ENCODE peak calls at places on chromosomes 7 and 10, in ten cellular contexts. One of them, this sample, is unnamed.
A peak's percentile ranks its signal among the peaks of the same experiment; 100 is the strongest.

GRCh38 chr7:977326-978048 is 2.1 kb upstream of the COX19 start:
- DNase-seq in sigmoid colon: no peak
- DNase-seq in adrenal gland: peak; percentile 94
- DNase-seq in IMR-90: peak; percentile 46
- DNase-seq in dorsolateral prefrontal cortex: peak; percentile 60
- DNase-seq in colonic mucosa: peak; percentile 81
- DNase-seq in AG09309: no peak
- DNase-seq in endothelial cell: no peak
- DNase-seq in foreskin fibroblast: no peak
- DNase-seq in esophagus muscularis mucosa: no peak
- DNase-seq in this sample: no peak

GRCh38 chr10:90007226-90007625 is 305.8 kb downstream of the KIF20B start:
- DNase-seq in sigmoid colon: no peak
- DNase-seq in adrenal gland: no peak
- DNase-seq in AG09309: no peak
- DNase-seq in colonic mucosa: no peak
- DNase-seq in dorsolateral prefrontal cortex: no peak
- DNase-seq in foreskin fibroblast: no peak
- DNase-seq in esophagus muscularis mucosa: no peak
- DNase-seq in endothelial cell: no peak
- DNase-seq in IMR-90: no peak
- DNase-seq in this sample: no peak

GRCh38 chr7:738723-739454 is 11.8 kb upstream of the PRKAR1B start:
- DNase-seq in colonic mucosa: no peak
- DNase-seq in endothelial cell: no peak
- DNase-seq in AG09309: no peak
- DNase-seq in foreskin fibroblast: no peak
- DNase-seq in sigmoid colon: peak; percentile 39
- DNase-seq in dorsolateral prefrontal cortex: no peak
- DNase-seq in esophagus muscularis mucosa: no peak
- DNase-seq in adrenal gland: no peak
- DNase-seq in IMR-90: no peak
- DNase-seq in this sample: no peak

GRCh38 chr10:119640384-119640783 is 10.8 kb upstream of the BAG3 start:
- DNase-seq in endothelial cell: no peak
- DNase-seq in foreskin fibroblast: no peak
- DNase-seq in sigmoid colon: no peak
- DNase-seq in colonic mucosa: no peak
- DNase-seq in AG09309: no peak
- DNase-seq in dorsolateral prefrontal cortex: no peak
- DNase-seq in IMR-90: no peak
- DNase-seq in adrenal gland: no peak
- DNase-seq in esophagus muscularis mucosa: no peak
- DNase-seq in this sample: no peak

GRCh38 chr10:124419635-124420034 is 912 bp upstream of the OAT start:
- DNase-seq in dorsolateral prefrontal cortex: no peak
- DNase-seq in foreskin fibroblast: no peak
- DNase-seq in endothelial cell: no peak
- DNase-seq in sigmoid colon: no peak
- DNase-seq in adrenal gland: peak; percentile 52
- DNase-seq in colonic mucosa: no peak
- DNase-seq in IMR-90: no peak
- DNase-seq in AG09309: no peak
- DNase-seq in esophagus muscularis mucosa: no peak
- DNase-seq in this sample: no peak

GRCh38 chr7:101093907-101094306 is 8.6 kb downstream of the TRIM56 start:
- DNase-seq in esophagus muscularis mucosa: no peak
- DNase-seq in colonic mucosa: no peak
- DNase-seq in endothelial cell: no peak
- DNase-seq in IMR-90: peak; percentile 87
- DNase-seq in AG09309: peak; percentile 62
- DNase-seq in adrenal gland: no peak
- DNase-seq in dorsolateral prefrontal cortex: no peak
- DNase-seq in foreskin fibroblast: peak; percentile 69
- DNase-seq in sigmoid colon: no peak
- DNase-seq in this sample: no peak

GRCh38 chr10:86757110-86757790 is 831 bp downstream of the BMPR1A start:
- DNase-seq in sigmoid colon: peak; percentile 82
- DNase-seq in AG09309: no peak
- DNase-seq in IMR-90: peak; percentile 65
- DNase-seq in colonic mucosa: peak; percentile 49
- DNase-seq in endothelial cell: peak; percentile 18
- DNase-seq in esophagus muscularis mucosa: no peak
- DNase-seq in dorsolateral prefrontal cortex: no peak
- DNase-seq in adrenal gland: peak; percentile 63
- DNase-seq in foreskin fibroblast: peak; percentile 21
- DNase-seq in this sample: peak; percentile 85

GRCh38 chr7:98357751-98358161 is 43.1 kb downstream of the BAIAP2L1 start:
- DNase-seq in sigmoid colon: no peak
- DNase-seq in AG09309: no peak
- DNase-seq in foreskin fibroblast: peak; percentile 46
- DNase-seq in endothelial cell: no peak
- DNase-seq in esophagus muscularis mucosa: no peak
- DNase-seq in colonic mucosa: no peak
- DNase-seq in dorsolateral prefrontal cortex: no peak
- DNase-seq in IMR-90: peak; percentile 24
- DNase-seq in adrenal gland: peak; percentile 90
- DNase-seq in this sample: no peak

GRCh38 chr7:112080974-112081373 is 125.2 kb downstream of the DOCK4 start:
- DNase-seq in colonic mucosa: no peak
- DNase-seq in sigmoid colon: no peak
- DNase-seq in adrenal gland: peak; percentile 62
- DNase-seq in AG09309: no peak
- DNase-seq in IMR-90: peak; percentile 34
- DNase-seq in esophagus muscularis mucosa: no peak
- DNase-seq in foreskin fibroblast: no peak
- DNase-seq in endothelial cell: peak; percentile 19
- DNase-seq in dorsolateral prefrontal cortex: peak; percentile 16
- DNase-seq in this sample: no peak

GRCh38 chr10:35387768-35388167 is 51.5 kb downstream of the CCNY start:
- DNase-seq in adrenal gland: no peak
- DNase-seq in esophagus muscularis mucosa: no peak
- DNase-seq in foreskin fibroblast: peak; percentile 33
- DNase-seq in AG09309: no peak
- DNase-seq in colonic mucosa: no peak
- DNase-seq in IMR-90: peak; percentile 85
- DNase-seq in endothelial cell: no peak
- DNase-seq in sigmoid colon: no peak
- DNase-seq in dorsolateral prefrontal cortex: no peak
- DNase-seq in this sample: no peak

GRCh38 chr7:247636-248035 is 42.3 kb upstream of the FOXL3 start:
- DNase-seq in sigmoid colon: no peak
- DNase-seq in IMR-90: no peak
- DNase-seq in esophagus muscularis mucosa: no peak
- DNase-seq in dorsolateral prefrontal cortex: no peak
- DNase-seq in AG09309: no peak
- DNase-seq in colonic mucosa: no peak
- DNase-seq in adrenal gland: no peak
- DNase-seq in foreskin fibroblast: no peak
- DNase-seq in endothelial cell: no peak
- DNase-seq in this sample: no peak

GRCh38 chr10:52578871-52579405 is 193.6 kb downstream of the MBL2 start:
- DNase-seq in sigmoid colon: no peak
- DNase-seq in foreskin fibroblast: no peak
- DNase-seq in IMR-90: peak; percentile 77
- DNase-seq in AG09309: no peak
- DNase-seq in endothelial cell: peak; percentile 8
- DNase-seq in esophagus muscularis mucosa: no peak
- DNase-seq in adrenal gland: no peak
- DNase-seq in colonic mucosa: no peak
- DNase-seq in dorsolateral prefrontal cortex: no peak
- DNase-seq in this sample: no peak

GRCh38 chr10:121771957-121772356 is 155.9 kb downstream of the ATE1 start:
- DNase-seq in colonic mucosa: no peak
- DNase-seq in adrenal gland: no peak
- DNase-seq in dorsolateral prefrontal cortex: no peak
- DNase-seq in sigmoid colon: no peak
- DNase-seq in IMR-90: no peak
- DNase-seq in AG09309: peak; percentile 52
- DNase-seq in esophagus muscularis mucosa: no peak
- DNase-seq in endothelial cell: no peak
- DNase-seq in foreskin fibroblast: peak; percentile 26
- DNase-seq in this sample: no peak

GRCh38 chr10:46317889-46318288 is 31.1 kb downstream of the ANTXRL start:
- DNase-seq in colonic mucosa: no peak
- DNase-seq in IMR-90: no peak
- DNase-seq in AG09309: no peak
- DNase-seq in foreskin fibroblast: no peak
- DNase-seq in adrenal gland: no peak
- DNase-seq in sigmoid colon: peak; percentile 38
- DNase-seq in dorsolateral prefrontal cortex: no peak
- DNase-seq in endothelial cell: no peak
- DNase-seq in esophagus muscularis mucosa: no peak
- DNase-seq in this sample: no peak

GRCh38 chr7:30688718-30689221 is 6.5 kb upstream of the CRHR2 start:
- DNase-seq in AG09309: no peak
- DNase-seq in esophagus muscularis mucosa: no peak
- DNase-seq in endothelial cell: peak; percentile 55
- DNase-seq in dorsolateral prefrontal cortex: no peak
- DNase-seq in foreskin fibroblast: no peak
- DNase-seq in sigmoid colon: no peak
- DNase-seq in IMR-90: no peak
- DNase-seq in colonic mucosa: no peak
- DNase-seq in adrenal gland: no peak
- DNase-seq in this sample: no peak

DNA sequence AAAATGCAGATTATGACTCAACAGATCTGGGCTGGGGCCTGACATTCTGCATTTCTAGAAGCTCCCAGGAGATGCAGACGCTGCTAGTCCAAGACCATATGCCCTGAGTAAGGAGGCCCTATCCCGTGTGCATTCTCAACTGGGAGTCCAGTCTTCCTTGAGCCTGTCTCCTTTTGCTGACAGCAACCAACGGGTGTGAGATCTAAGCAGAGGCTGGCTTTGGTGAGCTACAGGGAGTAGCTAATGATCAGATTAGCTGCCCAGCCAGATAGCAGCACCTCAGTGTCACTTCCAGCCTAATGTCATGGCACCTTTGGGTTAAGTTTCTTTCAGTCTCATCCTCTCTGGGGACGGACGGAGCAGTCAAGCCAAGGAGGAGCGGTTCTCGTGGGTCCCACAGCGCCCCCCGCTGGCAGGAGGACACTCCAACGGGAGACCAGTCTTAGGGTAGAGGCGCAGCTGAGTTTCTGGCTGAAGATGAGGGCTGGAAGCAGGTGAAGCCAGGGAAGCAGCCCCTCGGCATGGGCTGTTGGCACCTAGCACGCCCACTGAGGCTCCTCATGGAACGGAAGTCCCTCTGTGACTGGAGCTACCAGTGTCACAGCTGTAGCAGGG is 154.0 kb downstream of the CCDC3 start:
- DNase-seq in AG09309: no peak
- DNase-seq in adrenal gland: no peak
- DNase-seq in foreskin fibroblast: no peak
- DNase-seq in esophagus muscularis mucosa: no peak
- DNase-seq in dorsolateral prefrontal cortex: no peak
- DNase-seq in endothelial cell: peak; percentile 55
- DNase-seq in colonic mucosa: peak; percentile 32
- DNase-seq in IMR-90: no peak
- DNase-seq in sigmoid colon: no peak
- DNase-seq in this sample: no peak
- TF ChIP-seq CTCF in AG09309: peak; percentile 25
- TF ChIP-seq CTCF in adrenal gland: peak; percentile 10
- TF ChIP-seq CTCF in foreskin fibroblast: peak; percentile 12
- TF ChIP-seq CTCF in esophagus muscularis mucosa: no peak
- TF ChIP-seq CTCF in dorsolateral prefrontal cortex: no peak
- TF ChIP-seq CTCF in endothelial cell: peak; percentile 42
- TF ChIP-seq CTCF in colonic mucosa: no peak
- TF ChIP-seq CTCF in IMR-90: peak; percentile 19
- TF ChIP-seq CTCF in sigmoid colon: no peak
- TF ChIP-seq CTCF in this sample: peak; percentile 35

DNA sequence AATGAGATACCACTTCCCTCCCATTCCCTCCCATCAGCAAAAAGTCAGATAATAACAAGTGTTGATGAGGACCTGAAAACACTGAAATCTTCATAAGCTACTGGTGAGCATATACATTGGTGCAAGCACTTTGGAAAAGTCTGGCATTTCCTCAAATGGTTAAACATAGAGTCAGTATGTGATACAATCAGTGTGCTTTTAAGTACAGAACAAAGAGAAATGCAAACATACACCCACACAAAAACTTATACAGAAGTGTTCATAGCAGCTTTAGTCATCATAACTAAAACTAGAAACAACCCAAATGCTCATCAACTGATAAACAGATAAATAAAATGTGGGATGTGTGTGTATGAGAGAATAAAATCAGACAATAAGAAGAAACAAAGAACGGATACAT is 261.9 kb downstream of the ELMO1 start:
- DNase-seq in endothelial cell: no peak
- DNase-seq in sigmoid colon: no peak
- DNase-seq in esophagus muscularis mucosa: no peak
- DNase-seq in IMR-90: no peak
- DNase-seq in adrenal gland: no peak
- DNase-seq in dorsolateral prefrontal cortex: no peak
- DNase-seq in colonic mucosa: no peak
- DNase-seq in foreskin fibroblast: no peak
- DNase-seq in AG09309: no peak
- DNase-seq in this sample: no peak
- TF ChIP-seq CTCF in endothelial cell: no peak
- TF ChIP-seq CTCF in sigmoid colon: no peak
- TF ChIP-seq CTCF in esophagus muscularis mucosa: no peak
- TF ChIP-seq CTCF in IMR-90: no peak
- TF ChIP-seq CTCF in adrenal gland: no peak
- TF ChIP-seq CTCF in dorsolateral prefrontal cortex: no peak
- TF ChIP-seq CTCF in colonic mucosa: no peak
- TF ChIP-seq CTCF in foreskin fibroblast: no peak
- TF ChIP-seq CTCF in AG09309: no peak
- TF ChIP-seq CTCF in this sample: no peak

GRCh38 chr7:77696643-77697534 is 630 bp downstream of the RSBN1L start:
- DNase-seq in IMR-90: peak; percentile 43
- DNase-seq in foreskin fibroblast: peak; percentile 50
- DNase-seq in esophagus muscularis mucosa: peak; percentile 92
- DNase-seq in dorsolateral prefrontal cortex: peak; percentile 46
- DNase-seq in adrenal gland: peak; percentile 79
- DNase-seq in AG09309: no peak
- DNase-seq in endothelial cell: peak; percentile 58
- DNase-seq in sigmoid colon: peak; percentile 80
- DNase-seq in colonic mucosa: peak; percentile 76
- DNase-seq in this sample: peak; percentile 87
- TF ChIP-seq CTCF in IMR-90: no peak
- TF ChIP-seq CTCF in foreskin fibroblast: no peak
- TF ChIP-seq CTCF in esophagus muscularis mucosa: no peak
- TF ChIP-seq CTCF in dorsolateral prefrontal cortex: no peak
- TF ChIP-seq CTCF in adrenal gland: no peak
- TF ChIP-seq CTCF in AG09309: no peak
- TF ChIP-seq CTCF in endothelial cell: no peak
- TF ChIP-seq CTCF in sigmoid colon: no peak
- TF ChIP-seq CTCF in colonic mucosa: no peak
- TF ChIP-seq CTCF in this sample: peak; percentile 11

DNA sequence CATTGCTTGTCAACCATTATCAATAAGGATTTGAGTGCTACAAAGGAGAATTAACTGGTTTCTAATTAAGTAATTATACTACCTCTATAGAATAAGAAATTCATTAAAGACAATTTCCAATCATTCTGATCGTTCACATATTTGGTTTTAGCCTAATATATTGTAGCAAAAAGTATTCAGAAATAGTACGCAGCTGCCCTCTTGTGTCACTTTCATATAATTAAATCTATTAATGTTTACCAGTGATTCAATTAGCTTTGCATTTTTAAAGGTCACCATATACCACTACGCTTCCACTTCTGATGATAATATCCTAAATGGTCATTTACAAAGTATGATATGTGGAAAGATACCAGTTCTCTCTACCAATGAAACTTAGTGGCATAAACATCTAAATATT is 128.3 kb downstream of the NEBL start:
- DNase-seq in foreskin fibroblast: no peak
- DNase-seq in endothelial cell: no peak
- DNase-seq in colonic mucosa: no peak
- DNase-seq in sigmoid colon: no peak
- DNase-seq in dorsolateral prefrontal cortex: no peak
- DNase-seq in AG09309: no peak
- DNase-seq in esophagus muscularis mucosa: no peak
- DNase-seq in IMR-90: no peak
- DNase-seq in adrenal gland: no peak
- DNase-seq in this sample: no peak
- TF ChIP-seq CTCF in foreskin fibroblast: no peak
- TF ChIP-seq CTCF in endothelial cell: peak; percentile 15
- TF ChIP-seq CTCF in colonic mucosa: peak; percentile 28
- TF ChIP-seq CTCF in sigmoid colon: peak; percentile 44
- TF ChIP-seq CTCF in dorsolateral prefrontal cortex: peak; percentile 52
- TF ChIP-seq CTCF in AG09309: no peak
- TF ChIP-seq CTCF in esophagus muscularis mucosa: peak; percentile 40
- TF ChIP-seq CTCF in IMR-90: peak; percentile 35
- TF ChIP-seq CTCF in adrenal gland: peak; percentile 37
- TF ChIP-seq CTCF in this sample: peak; percentile 65

This sample was measured in osteocyte.